ENCODE peak calls at places on chromosomes 4 and X, in ten cellular contexts. One of them, this sample, is unnamed.

GRCh38 chrX:153551135-153551534 is 33.7 kb downstream of the ATP2B3 start:
- DNase-seq in ovary: no peak
- DNase-seq in naive thymus-derived CD8-positive, alpha-beta T cell: no peak
- DNase-seq in fibroblast of the aortic adventitia: peak
- DNase-seq in left ventricle myocardium inferior: no peak
- DNase-seq in stimulated activated CD4-positive, alpha-beta T cell treated with anti-CD3 and anti-CD28 coated beads, Interleukin-2, amount 100 ng/mL, for 48 hours: no peak
- DNase-seq in cardiac muscle cell: no peak
- DNase-seq in GM06990: no peak
- DNase-seq in BE2C: no peak
- DNase-seq in T-helper 17 cell: no peak
- DNase-seq in this sample: no peak

GRCh38 chr4:147480891-147481576 is at the start of gene EDNRA:
- DNase-seq in fibroblast of the aortic adventitia: peak
- DNase-seq in left ventricle myocardium inferior: peak
- DNase-seq in stimulated activated CD4-positive, alpha-beta T cell treated with anti-CD3 and anti-CD28 coated beads, Interleukin-2, amount 100 ng/mL, for 48 hours: no peak
- DNase-seq in GM06990: peak
- DNase-seq in BE2C: peak
- DNase-seq in T-helper 17 cell: no peak
- DNase-seq in ovary: peak
- DNase-seq in cardiac muscle cell: peak
- DNase-seq in naive thymus-derived CD8-positive, alpha-beta T cell: no peak
- DNase-seq in this sample: peak

GRCh38 chrX:43655961-43656494 is at the start of gene MAOA:
- DNase-seq in GM06990: no peak
- DNase-seq in BE2C: peak
- DNase-seq in stimulated activated CD4-positive, alpha-beta T cell treated with anti-CD3 and anti-CD28 coated beads, Interleukin-2, amount 100 ng/mL, for 48 hours: no peak
- DNase-seq in fibroblast of the aortic adventitia: no peak
- DNase-seq in cardiac muscle cell: peak
- DNase-seq in naive thymus-derived CD8-positive, alpha-beta T cell: peak
- DNase-seq in T-helper 17 cell: peak
- DNase-seq in ovary: peak
- DNase-seq in left ventricle myocardium inferior: peak
- DNase-seq in this sample: peak

GRCh38 chrX:119340606-119341205 is 58.4 kb upstream of the SLC25A43 start:
- DNase-seq in naive thymus-derived CD8-positive, alpha-beta T cell: no peak
- DNase-seq in GM06990: no peak
- DNase-seq in cardiac muscle cell: no peak
- DNase-seq in T-helper 17 cell: no peak
- DNase-seq in ovary: no peak
- DNase-seq in fibroblast of the aortic adventitia: no peak
- DNase-seq in left ventricle myocardium inferior: no peak
- DNase-seq in BE2C: no peak
- DNase-seq in stimulated activated CD4-positive, alpha-beta T cell treated with anti-CD3 and anti-CD28 coated beads, Interleukin-2, amount 100 ng/mL, for 48 hours: no peak
- DNase-seq in this sample: no peak

GRCh38 chr4:144547678-144548298 is 98.2 kb upstream of the HHIP start:
- DNase-seq in cardiac muscle cell: no peak
- DNase-seq in stimulated activated CD4-positive, alpha-beta T cell treated with anti-CD3 and anti-CD28 coated beads, Interleukin-2, amount 100 ng/mL, for 48 hours: no peak
- DNase-seq in fibroblast of the aortic adventitia: no peak
- DNase-seq in BE2C: no peak
- DNase-seq in naive thymus-derived CD8-positive, alpha-beta T cell: no peak
- DNase-seq in left ventricle myocardium inferior: no peak
- DNase-seq in GM06990: peak
- DNase-seq in T-helper 17 cell: no peak
- DNase-seq in ovary: no peak
- DNase-seq in this sample: no peak

GRCh38 chr4:57172065-57172464 is 61.9 kb upstream of the IGFBP7 start:
- DNase-seq in left ventricle myocardium inferior: no peak
- DNase-seq in BE2C: no peak
- DNase-seq in naive thymus-derived CD8-positive, alpha-beta T cell: no peak
- DNase-seq in stimulated activated CD4-positive, alpha-beta T cell treated with anti-CD3 and anti-CD28 coated beads, Interleukin-2, amount 100 ng/mL, for 48 hours: no peak
- DNase-seq in cardiac muscle cell: no peak
- DNase-seq in T-helper 17 cell: no peak
- DNase-seq in ovary: no peak
- DNase-seq in GM06990: no peak
- DNase-seq in fibroblast of the aortic adventitia: no peak
- DNase-seq in this sample: no peak

GRCh38 chrX:150566734-150567182 is 1.7 kb upstream of the MTM1 start:
- DNase-seq in ovary: no peak
- DNase-seq in fibroblast of the aortic adventitia: no peak
- DNase-seq in T-helper 17 cell: no peak
- DNase-seq in cardiac muscle cell: no peak
- DNase-seq in left ventricle myocardium inferior: no peak
- DNase-seq in BE2C: no peak
- DNase-seq in GM06990: no peak
- DNase-seq in naive thymus-derived CD8-positive, alpha-beta T cell: no peak
- DNase-seq in stimulated activated CD4-positive, alpha-beta T cell treated with anti-CD3 and anti-CD28 coated beads, Interleukin-2, amount 100 ng/mL, for 48 hours: no peak
- DNase-seq in this sample: peak

GRCh38 chrX:40008841-40009461 is 88.8 kb downstream of the BCOR start:
- DNase-seq in ovary: no peak
- DNase-seq in naive thymus-derived CD8-positive, alpha-beta T cell: no peak
- DNase-seq in GM06990: no peak
- DNase-seq in left ventricle myocardium inferior: peak
- DNase-seq in stimulated activated CD4-positive, alpha-beta T cell treated with anti-CD3 and anti-CD28 coated beads, Interleukin-2, amount 100 ng/mL, for 48 hours: no peak
- DNase-seq in BE2C: peak
- DNase-seq in fibroblast of the aortic adventitia: no peak
- DNase-seq in cardiac muscle cell: peak
- DNase-seq in T-helper 17 cell: no peak
- DNase-seq in this sample: peak

GRCh38 chr4:127709456-127709855 is 20.7 kb upstream of the SLC25A31 start:
- DNase-seq in T-helper 17 cell: no peak
- DNase-seq in BE2C: no peak
- DNase-seq in naive thymus-derived CD8-positive, alpha-beta T cell: no peak
- DNase-seq in left ventricle myocardium inferior: no peak
- DNase-seq in stimulated activated CD4-positive, alpha-beta T cell treated with anti-CD3 and anti-CD28 coated beads, Interleukin-2, amount 100 ng/mL, for 48 hours: no peak
- DNase-seq in cardiac muscle cell: no peak
- DNase-seq in ovary: no peak
- DNase-seq in fibroblast of the aortic adventitia: peak
- DNase-seq in GM06990: no peak
- DNase-seq in this sample: no peak

GRCh38 chr4:65661469-65661868 is 8.8 kb downstream of the EPHA5 start:
- DNase-seq in ovary: no peak
- DNase-seq in naive thymus-derived CD8-positive, alpha-beta T cell: no peak
- DNase-seq in BE2C: peak
- DNase-seq in fibroblast of the aortic adventitia: peak
- DNase-seq in T-helper 17 cell: no peak
- DNase-seq in left ventricle myocardium inferior: no peak
- DNase-seq in GM06990: no peak
- DNase-seq in cardiac muscle cell: no peak
- DNase-seq in stimulated activated CD4-positive, alpha-beta T cell treated with anti-CD3 and anti-CD28 coated beads, Interleukin-2, amount 100 ng/mL, for 48 hours: no peak
- DNase-seq in this sample: no peak

GRCh38 chr4:37628977-37629609 is 57.1 kb downstream of the RELL1 start:
- DNase-seq in GM06990: no peak
- DNase-seq in fibroblast of the aortic adventitia: peak
- DNase-seq in T-helper 17 cell: no peak
- DNase-seq in BE2C: peak
- DNase-seq in left ventricle myocardium inferior: no peak
- DNase-seq in stimulated activated CD4-positive, alpha-beta T cell treated with anti-CD3 and anti-CD28 coated beads, Interleukin-2, amount 100 ng/mL, for 48 hours: no peak
- DNase-seq in cardiac muscle cell: no peak
- DNase-seq in naive thymus-derived CD8-positive, alpha-beta T cell: no peak
- DNase-seq in ovary: no peak
- DNase-seq in this sample: no peak

GRCh38 chr4:24394041-24394440 is 190.3 kb downstream of the DHX15 start:
- DNase-seq in naive thymus-derived CD8-positive, alpha-beta T cell: no peak
- DNase-seq in BE2C: no peak
- DNase-seq in GM06990: no peak
- DNase-seq in stimulated activated CD4-positive, alpha-beta T cell treated with anti-CD3 and anti-CD28 coated beads, Interleukin-2, amount 100 ng/mL, for 48 hours: no peak
- DNase-seq in fibroblast of the aortic adventitia: no peak
- DNase-seq in T-helper 17 cell: no peak
- DNase-seq in left ventricle myocardium inferior: no peak
- DNase-seq in ovary: no peak
- DNase-seq in cardiac muscle cell: no peak
- DNase-seq in this sample: no peak

GRCh38 chr4:82785248-82786003 is 13.2 kb downstream of the SCD5 start:
- DNase-seq in naive thymus-derived CD8-positive, alpha-beta T cell: no peak
- DNase-seq in stimulated activated CD4-positive, alpha-beta T cell treated with anti-CD3 and anti-CD28 coated beads, Interleukin-2, amount 100 ng/mL, for 48 hours: no peak
- DNase-seq in GM06990: no peak
- DNase-seq in ovary: no peak
- DNase-seq in T-helper 17 cell: no peak
- DNase-seq in BE2C: no peak
- DNase-seq in fibroblast of the aortic adventitia: peak
- DNase-seq in cardiac muscle cell: no peak
- DNase-seq in left ventricle myocardium inferior: no peak
- DNase-seq in this sample: peak

GRCh38 chr4:115515379-115516171 is 402.2 kb upstream of the NDST4 start:
- DNase-seq in cardiac muscle cell: no peak
- DNase-seq in fibroblast of the aortic adventitia: no peak
- DNase-seq in ovary: no peak
- DNase-seq in T-helper 17 cell: no peak
- DNase-seq in left ventricle myocardium inferior: no peak
- DNase-seq in stimulated activated CD4-positive, alpha-beta T cell treated with anti-CD3 and anti-CD28 coated beads, Interleukin-2, amount 100 ng/mL, for 48 hours: no peak
- DNase-seq in GM06990: peak
- DNase-seq in naive thymus-derived CD8-positive, alpha-beta T cell: no peak
- DNase-seq in BE2C: no peak
- DNase-seq in this sample: no peak

GRCh38 chr4:151192556-151193235 is 84.3 kb upstream of the PRSS48 start:
- DNase-seq in BE2C: no peak
- DNase-seq in GM06990: no peak
- DNase-seq in left ventricle myocardium inferior: no peak
- DNase-seq in ovary: no peak
- DNase-seq in stimulated activated CD4-positive, alpha-beta T cell treated with anti-CD3 and anti-CD28 coated beads, Interleukin-2, amount 100 ng/mL, for 48 hours: no peak
- DNase-seq in fibroblast of the aortic adventitia: peak
- DNase-seq in cardiac muscle cell: no peak
- DNase-seq in T-helper 17 cell: no peak
- DNase-seq in naive thymus-derived CD8-positive, alpha-beta T cell: no peak
- DNase-seq in this sample: no peak